ENCODE peak calls at places on chromosomes 1 and 21, in four cellular contexts. P is EH, O is HS-27A, L is MCF 10A. J is an unnamed sample.

GRCh38 chr1:37850352-37850955 is 8.9 kb downstream of the MTF1 start:
- DNase-seq in P (no peak), O (no peak), L (peak; percentile 81), J (no peak)

GRCh38 chr1:162040657-162041056 is 17.0 kb upstream of the OLFML2B start:
- DNase-seq in P (peak; percentile 53), O (no peak), L (peak; percentile 67), J (no peak)

GRCh38 chr1:76881726-76882125 is 14.4 kb downstream of the ST6GALNAC5 start:
- DNase-seq in P (peak; percentile 48), O (no peak), L (no peak), J (no peak)

GRCh38 chr1:201883786-201884185 is 4.9 kb upstream of the SHISA4 start:
- DNase-seq in P (peak; percentile 60), O (no peak), L (peak; percentile 91), J (no peak)

GRCh38 chr1:8394456-8395321 is 76.8 kb downstream of the SLC45A1 start:
- DNase-seq in P (peak; percentile 94), O (peak; percentile 84), L (peak; percentile 74), J (no peak)

GRCh38 chr21:45336870-45337269 is 49.2 kb upstream of the POFUT2 start:
- DNase-seq in P (peak; percentile 73), O (no peak), L (no peak), J (no peak)

GRCh38 chr1:221945669-221946068 is 203.8 kb upstream of the DUSP10 start:
- DNase-seq in P (no peak), O (no peak), L (no peak), J (no peak)

GRCh38 chr1:47705517-47706130 is 267.8 kb downstream of the FOXD2 start:
- DNase-seq in P (peak; percentile 27), O (no peak), L (no peak), J (no peak)

GRCh38 chr1:246513041-246513440 is 6.0 kb upstream of the SMYD3 start:
- DNase-seq in P (no peak), O (no peak), L (no peak), J (no peak)

GRCh38 chr1:204149635-204150565 is 1.9 kb downstream of the ETNK2 start:
- DNase-seq in P (no peak), O (no peak), L (peak; percentile 66), J (no peak)

GRCh38 chr1:10975567-10976326 is 36.7 kb upstream of the TARDBP start:
- DNase-seq in P (peak; percentile 97), O (no peak), L (peak; percentile 77), J (no peak)